ENCODE peak calls at places on chromosomes 1 and 21, in eight cellular contexts. L is pancreas; W is activated B cell treated with CpG ODN at 0.5 μM for 24 hours; V is glutamatergic neuron; H is activated CD4-positive, CD25-positive, alpha-beta regulatory T cell; X is activated T-cell treated with anti-CD3 and anti-CD28 coated beads, Interleukin-2, amount 50 U/mL, for 24 hours; G is esophagus muscularis mucosa; U is fibroblast of lung. J is an unnamed sample.

GRCh38 chr1:204418174-204419063 is 6.8 kb upstream of the PPP1R15B start:
- DNase-seq in X (no peak), U (peak; percentile 57), H (no peak), G (no peak), V (no peak), L (no peak), W (no peak), J (no peak)

GRCh38 chr1:53362851-53363642 is 35.2 kb upstream of the LRP8 start:
- DNase-seq in U (no peak), G (peak; percentile 62), X (no peak), W (peak; percentile 9), L (no peak), H (no peak), V (peak; percentile 10), J (no peak)

GRCh38 chr1:44289530-44289929 is 65.5 kb downstream of the ERI3 start:
- DNase-seq in X (no peak), V (no peak), G (no peak), U (no peak), L (peak; percentile 41), W (no peak), H (no peak), J (no peak)

GRCh38 chr1:207861442-207862177 is 49.3 kb downstream of the CD34 start:
- DNase-seq in L (no peak), U (peak; percentile 50), X (peak; percentile 56), V (no peak), G (no peak), H (no peak), W (no peak), J (no peak)

GRCh38 chr1:208682664-208683013 is 438.5 kb upstream of the PLXNA2 start:
- DNase-seq in X (no peak), G (peak; percentile 66), L (no peak), U (no peak), H (no peak), W (no peak), V (no peak), J (no peak)

GRCh38 chr1:59509341-59509869 is 212.5 kb downstream of the FGGY start:
- DNase-seq in L (no peak), G (no peak), U (no peak), H (no peak), X (no peak), V (no peak), W (no peak), J (no peak)

GRCh38 chr1:246147471-246148461 is 359.3 kb downstream of the SMYD3 start:
- DNase-seq in W (no peak), L (no peak), H (no peak), U (no peak), X (no peak), V (no peak), G (no peak), J (no peak)

GRCh38 chr1:204127597-204128242 is 24.1 kb downstream of the ETNK2 start:
- DNase-seq in W (no peak), X (no peak), H (no peak), L (peak; percentile 79), V (peak; percentile 79), G (no peak), U (peak; percentile 65), J (peak; percentile 90)

GRCh38 chr1:149986486-149987296 is 23.8 kb downstream of the OTUD7B start:
- DNase-seq in L (no peak), H (no peak), W (no peak), U (peak; percentile 95), G (no peak), V (no peak), X (no peak), J (peak; percentile 71)

GRCh38 chr1:209080170-209080781 is 503.2 kb upstream of the CAMK1G start:
- DNase-seq in W (no peak), G (no peak), L (no peak), X (no peak), V (no peak), H (no peak), U (peak; percentile 65), J (peak; percentile 8)

GRCh38 chr1:12179111-12179519 is 12.3 kb downstream of the TNFRSF1B start:
- DNase-seq in L (no peak), V (no peak), W (no peak), X (peak; percentile 84), G (no peak), H (peak; percentile 46), U (peak; percentile 85), J (peak; percentile 72)

GRCh38 chr1:195481293-195481692 is 1126.9 kb downstream of the KCNT2 start:
- DNase-seq in V (no peak), U (no peak), L (no peak), H (no peak), X (no peak), G (no peak), W (no peak), J (no peak)

GRCh38 chr21:37032877-37033471 is 26.5 kb downstream of the RIPPLY3 start:
- DNase-seq in G (no peak), H (no peak), X (no peak), V (no peak), U (peak; percentile 78), W (no peak), L (no peak), J (peak; percentile 34)

GRCh38 chr1:228853637-228854036 is 118.4 kb downstream of the RHOU start:
- DNase-seq in L (no peak), H (no peak), G (no peak), U (no peak), V (no peak), X (no peak), W (no peak), J (no peak)

GRCh38 chr1:244029137-244029536 is 21.9 kb upstream of the ZBTB18 start:
- DNase-seq in L (no peak), X (no peak), G (no peak), V (no peak), U (no peak), W (no peak), H (no peak), J (no peak)